ENCODE peak calls at places on chromosomes 11 and 22, in four cellular contexts. H, Z, E and G are unnamed samples.

GRCh38 chr11:14300661-14301304 is 58.2 kb downstream of the RRAS2 start:
- DNase-seq in H (peak; percentile 48), Z (no peak), E (no peak), G (peak; percentile 66)

GRCh38 chr11:128437137-128437536 is 150.2 kb downstream of the ETS1 start:
- DNase-seq in H (no peak), Z (no peak), E (no peak), G (no peak)

GRCh38 chr11:69637956-69638871 is 2.7 kb upstream of the CCND1 start:
- DNase-seq in H (peak; percentile 66), Z (no peak), E (peak; percentile 80), G (no peak)

GRCh38 chr22:31229402-31230140 is 17.5 kb downstream of the LIMK2 start:
- DNase-seq in H (peak; percentile 78), Z (no peak), E (no peak), G (no peak)

GRCh38 chr22:42856179-42856864 is 751 bp downstream of the ARFGAP3 start:
- DNase-seq in H (peak; percentile 71), Z (peak; percentile 87), E (peak; percentile 88), G (no peak)

GRCh38 chr11:18361154-18361553 is 33.2 kb upstream of the LDHA start:
- DNase-seq in H (no peak), Z (no peak), E (no peak), G (no peak)

GRCh38 chr11:122656073-122656630 is 630 bp downstream of the UBASH3B start:
- DNase-seq in H (peak; percentile 39), Z (peak; percentile 68), E (peak; percentile 93), G (no peak)

GRCh38 chr22:31151872-31152271 is 8.1 kb upstream of the RNF185 start:
- DNase-seq in H (no peak), Z (no peak), E (no peak), G (no peak)

DNA sequence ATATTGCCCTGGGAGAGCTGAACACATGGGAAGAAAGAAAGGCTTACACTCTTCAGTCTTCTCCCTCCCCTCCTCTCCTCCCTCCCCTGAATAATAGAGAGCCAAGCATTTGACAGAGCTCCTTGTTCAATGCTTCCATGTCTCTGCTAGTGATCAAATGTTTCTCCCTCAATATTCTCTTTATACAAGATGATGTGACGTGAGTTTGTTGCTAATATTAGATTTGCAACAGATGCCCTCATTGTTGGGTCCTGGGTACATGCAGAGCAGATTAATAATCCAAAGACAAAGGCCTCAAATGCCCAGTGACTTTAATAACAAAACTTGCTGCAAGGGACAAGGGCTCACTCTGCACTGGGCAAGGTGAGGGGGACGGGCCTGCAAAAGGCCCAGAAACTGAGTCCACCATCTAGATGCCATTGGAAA is 7.1 kb upstream of the ENDOD1 start:
- DNase-seq in H (no peak), Z (no peak), E (no peak), G (no peak)
- H3K27ac ChIP-seq in H (no peak overlapping the region), Z (peak overlapping the region; percentile 40), E (no peak overlapping the region), G (no peak overlapping the region)

DNA sequence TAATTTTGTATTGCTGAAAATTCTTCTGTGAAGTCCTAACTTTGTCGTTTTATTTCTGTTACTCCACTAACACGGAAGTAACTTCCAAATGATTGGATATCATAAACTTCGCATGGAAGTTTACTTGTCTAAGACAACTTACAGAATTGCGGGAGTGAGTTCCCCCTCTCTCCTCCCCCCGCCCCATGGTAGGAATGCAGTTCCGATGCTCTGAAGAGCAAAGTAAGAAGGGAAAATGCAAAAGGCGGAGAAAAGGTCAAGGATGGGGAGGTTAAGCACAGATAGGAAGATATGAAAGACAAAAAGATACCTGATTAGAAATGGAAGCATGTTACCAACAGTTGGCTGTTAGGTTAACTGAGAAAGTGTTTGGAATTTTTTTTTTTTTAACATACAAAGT is 1.3 kb downstream of the EIF3M start:
- DNase-seq in H (no peak), Z (no peak), E (no peak), G (no peak)
- TF ChIP-seq POLR2AphosphoS5 in H (no peak), Z (no peak), E (no peak), G (no peak)

GRCh38 chr11:83193315-83194283 is at the start of gene ANKRD42:
- DNase-seq in H (peak; percentile 93), Z (peak; percentile 95), E (peak; percentile 96), G (peak; percentile 67)
- H3K27ac ChIP-seq in H (peak within 1 kb of the TSS; percentile 94), Z (peak within 1 kb of the TSS; percentile 94), E (peak within 1 kb of the TSS; percentile 92), G (peak within 1 kb of the TSS; percentile 72)

DNA sequence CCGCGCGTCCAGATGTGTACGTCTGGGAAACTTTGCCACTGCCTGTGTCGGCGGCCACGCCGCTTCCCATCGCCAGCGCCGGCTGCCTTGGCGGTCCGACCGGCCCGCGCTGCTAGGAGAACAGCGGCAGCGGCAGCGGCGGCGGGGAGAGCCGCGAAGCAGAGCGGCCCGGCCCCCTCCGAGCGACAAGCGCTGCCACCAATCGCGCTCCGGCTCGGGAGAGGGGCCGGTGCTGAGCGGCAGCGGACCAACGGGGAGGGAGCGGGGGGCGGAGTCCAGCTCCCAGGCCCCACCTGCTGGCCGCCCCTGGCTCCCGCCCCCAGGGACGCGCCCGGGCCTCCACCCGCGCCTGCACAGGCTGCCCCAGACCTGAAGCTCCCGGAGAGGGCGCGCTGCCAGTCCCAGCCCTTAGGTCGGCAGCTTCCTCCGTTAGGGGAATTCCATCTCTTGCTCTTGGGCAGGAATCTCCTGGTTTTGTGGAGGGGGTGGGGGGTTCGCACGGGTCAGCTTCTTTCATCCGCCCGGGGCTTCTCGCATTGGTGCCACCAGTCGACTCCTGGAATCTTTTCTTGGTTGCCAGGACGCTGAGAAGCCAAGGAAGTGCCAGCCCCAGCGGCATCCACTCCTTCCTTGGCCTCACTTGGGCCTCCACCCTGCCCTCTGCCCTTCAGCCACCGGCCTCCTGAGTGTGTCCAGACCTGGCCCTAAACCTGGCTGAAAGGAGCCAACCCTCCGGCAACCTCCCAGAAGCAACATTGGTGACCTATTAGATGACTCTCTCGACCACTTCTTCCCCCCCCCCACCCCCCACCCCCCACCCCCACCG is at the start of gene GALNT18:
- DNase-seq in H (peak; percentile 92), Z (peak; percentile 89), E (peak; percentile 93), G (no peak)
- TF ChIP-seq POLR2AphosphoS5 in H (peak; percentile 89), Z (no peak), E (peak; percentile 37), G (no peak)

DNA sequence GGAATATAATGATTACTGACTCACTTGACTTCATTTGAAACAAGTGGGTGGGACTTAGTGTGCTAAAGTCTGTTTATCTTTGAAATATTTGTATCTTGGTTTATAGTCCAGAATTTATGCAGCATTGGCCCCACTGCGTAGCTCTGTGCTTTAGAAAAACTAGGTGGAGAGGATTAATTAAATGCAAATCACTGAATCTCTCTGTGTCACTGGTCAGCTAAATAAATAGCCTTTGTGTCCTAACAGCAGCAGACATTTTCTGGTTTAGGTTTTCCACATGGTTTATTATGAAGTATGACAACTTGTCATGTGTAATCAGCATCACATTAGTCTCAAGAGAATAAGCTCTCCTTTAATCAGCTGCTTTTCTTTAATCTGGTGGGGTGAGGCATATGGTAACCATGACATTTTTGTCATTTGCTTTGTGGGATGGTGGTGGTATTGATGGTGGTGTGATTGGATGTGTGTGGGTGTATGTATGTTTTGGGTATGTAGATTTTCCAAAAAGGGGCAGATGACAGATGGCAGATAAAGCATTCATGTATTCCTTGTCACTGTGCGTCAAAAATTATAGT is 33.9 kb downstream of the BCL2L13 start:
- DNase-seq in H (no peak), Z (no peak), E (no peak), G (no peak)
- H3K27ac ChIP-seq in H (no peak overlapping the region), Z (no peak overlapping the region), E (no peak overlapping the region), G (no peak overlapping the region)

GRCh38 chr11:66312549-66313320 is 4.1 kb downstream of the CD248 start:
- DNase-seq in H (peak; percentile 99), Z (peak; percentile 99), E (peak; percentile 100), G (peak; percentile 94)
- TF ChIP-seq POLR2AphosphoS5 in H (peak; percentile 61), Z (no peak), E (peak; percentile 71), G (peak; percentile 73)

DNA sequence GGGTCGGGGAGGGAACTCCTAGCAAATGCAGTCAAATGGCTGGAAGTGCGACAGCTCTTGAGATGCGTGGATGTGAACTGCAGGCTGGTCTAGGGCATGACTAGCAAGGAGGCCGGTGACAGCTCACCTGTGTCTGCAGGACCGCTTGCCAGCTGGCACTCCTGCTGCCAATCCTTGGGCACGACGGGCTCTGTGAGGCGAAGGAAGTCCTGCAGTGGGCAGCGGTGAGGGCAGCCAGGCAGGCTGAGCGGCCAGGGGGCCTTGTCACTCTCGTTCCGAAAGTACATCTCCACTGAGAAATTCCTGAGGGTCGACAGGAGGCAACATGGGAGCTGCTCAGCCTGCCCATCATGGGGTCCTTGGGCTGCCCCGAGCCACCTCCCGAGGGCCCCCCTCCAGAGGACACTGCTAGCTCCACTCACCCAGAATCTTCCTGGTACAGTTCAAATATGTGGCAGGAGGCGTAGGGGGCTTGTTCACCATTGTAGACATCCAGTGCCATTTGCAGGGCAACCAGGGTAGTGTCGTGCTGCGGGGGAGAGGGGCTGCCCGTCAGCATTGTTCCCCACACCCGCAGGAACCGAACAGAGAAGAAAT is 5.9 kb downstream of the ACP2 start:
- DNase-seq in H (no peak), Z (no peak), E (peak; percentile 76), G (no peak)
- H3K27ac ChIP-seq in H (peak overlapping the region; percentile 31), Z (no peak overlapping the region), E (no peak overlapping the region), G (no peak overlapping the region)

GRCh38 chr11:130069684-130070108 is at the start of gene APLP2:
- DNase-seq in H (peak; percentile 100), Z (peak; percentile 100), E (peak; percentile 99), G (peak; percentile 77)
- TF ChIP-seq POLR2AphosphoS5 in H (peak; percentile 99), Z (peak; percentile 67), E (peak; percentile 98), G (peak; percentile 98)

GRCh38 chr11:64348611-64349387 is 8.8 kb downstream of the CCDC88B start:
- DNase-seq in H (no peak), Z (no peak), E (no peak), G (no peak)

GRCh38 chr11:64344160-64344559 is 4.2 kb downstream of the CCDC88B start:
- DNase-seq in H (no peak), Z (no peak), E (no peak), G (no peak)

GRCh38 chr11:64344721-64345120 is 4.7 kb downstream of the CCDC88B start:
- DNase-seq in H (no peak), Z (no peak), E (no peak), G (no peak)

GRCh38 chr11:64349404-64349803 is 9.4 kb downstream of the CCDC88B start:
- DNase-seq in H (no peak), Z (no peak), E (no peak), G (no peak)

GRCh38 chr11:64347171-64347867 is 7.3 kb downstream of the CCDC88B start:
- DNase-seq in H (no peak), Z (no peak), E (no peak), G (no peak)
- H3K27ac ChIP-seq in H (no peak overlapping the region), Z (no peak overlapping the region), E (no peak overlapping the region), G (no peak overlapping the region)